ENCODE peak calls at places on chromosomes 2 and 18, in eight cellular contexts. Z, L, B, S, U, Y, V and O are unnamed samples.

GRCh38 chr2:108637304-108637669 is 82.0 kb upstream of the RANBP2 start:
- DNase-seq in Z (no peak), U (no peak), B (no peak), S (peak; percentile 96), L (no peak), Y (no peak), V (no peak), O (peak; percentile 97)

GRCh38 chr2:95552911-95553310 is 38.9 kb upstream of the TRIM43 start:
- DNase-seq in Y (no peak), Z (no peak), B (no peak), S (no peak), V (no peak), L (peak; percentile 65), U (no peak), O (no peak)

GRCh38 chr18:35861367-35862114 is 110.9 kb upstream of the RMP24 start:
- DNase-seq in U (no peak), L (no peak), V (peak; percentile 22), B (no peak), Y (no peak), S (no peak), Z (no peak), O (no peak)

GRCh38 chr2:226985227-226985946 is 149.5 kb downstream of the RHBDD1 start:
- DNase-seq in U (peak; percentile 43), B (no peak), Y (peak; percentile 75), V (no peak), L (peak; percentile 95), Z (no peak), S (peak; percentile 83), O (peak; percentile 57)

GRCh38 chr2:189305291-189305943 is 125.9 kb upstream of the COL5A2 start:
- DNase-seq in B (no peak), V (no peak), Z (no peak), S (peak; percentile 68), U (no peak), L (no peak), Y (no peak), O (no peak)

GRCh38 chr2:234437642-234438321 is 59.1 kb downstream of the ARL4C start:
- DNase-seq in Y (no peak), U (no peak), B (no peak), L (peak; percentile 97), S (no peak), V (no peak), Z (no peak), O (no peak)

GRCh38 chr2:235967358-235967757 is 200.8 kb downstream of the GBX2 start:
- DNase-seq in B (peak; percentile 44), Z (no peak), L (no peak), S (no peak), Y (no peak), U (no peak), V (no peak), O (no peak)

GRCh38 chr2:238939521-238940403 is 91.9 kb downstream of the TWIST2 start:
- DNase-seq in S (no peak), Y (no peak), Z (no peak), V (peak; percentile 10), B (no peak), U (no peak), L (no peak), O (no peak)

GRCh38 chr2:178870703-178871102 is 63.5 kb upstream of the TTN start:
- DNase-seq in U (no peak), S (peak; percentile 13), B (no peak), V (no peak), Y (no peak), L (no peak), Z (no peak), O (peak; percentile 60)

GRCh38 chr2:168926621-168927386 is 25.7 kb downstream of the G6PC2 start:
- DNase-seq in Z (no peak), V (no peak), U (no peak), S (no peak), Y (no peak), B (no peak), L (no peak), O (no peak)

GRCh38 chr2:3805120-3805519 is 101.7 kb downstream of the DCDC2C start:
- DNase-seq in Z (no peak), B (no peak), Y (peak; percentile 33), U (no peak), V (no peak), S (no peak), L (no peak), O (no peak)

GRCh38 chr2:199348871-199349270 is 108.9 kb downstream of the SATB2 start:
- DNase-seq in B (no peak), Z (no peak), L (no peak), U (no peak), V (no peak), Y (no peak), S (no peak), O (no peak)

GRCh38 chr2:152729844-152730243 is 11.4 kb downstream of the ARL6IP6 start:
- DNase-seq in L (no peak), B (no peak), S (no peak), Z (no peak), V (no peak), U (no peak), Y (no peak), O (no peak)

GRCh38 chr2:18625563-18625962 is 36.2 kb upstream of the NT5C1B start:
- DNase-seq in V (no peak), L (no peak), Y (no peak), B (no peak), Z (no peak), U (no peak), S (no peak), O (no peak)

GRCh38 chr2:23593396-23594078 is 208.6 kb downstream of the KLHL29 start:
- DNase-seq in Y (no peak), L (no peak), U (no peak), V (no peak), S (no peak), Z (no peak), B (peak; percentile 41), O (no peak)